ENCODE peak calls at places on chromosome 10, in six cellular contexts. One of them, this sample, is unnamed.

GRCh38 chr10:132738454-132739224 is 47.3 kb downstream of the NKX6-2 start:
- DNase-seq in AG10803: no peak
- DNase-seq in HCT116: no peak
- DNase-seq in coronary artery: no peak
- DNase-seq in astrocyte of the cerebellum: no peak
- DNase-seq in fibroblast of mammary gland: no peak
- DNase-seq in this sample: no peak

GRCh38 chr10:105291571-105291970 is 650.5 kb downstream of the SORCS3 start:
- DNase-seq in AG10803: no peak
- DNase-seq in HCT116: no peak
- DNase-seq in coronary artery: no peak
- DNase-seq in astrocyte of the cerebellum: no peak
- DNase-seq in fibroblast of mammary gland: no peak
- DNase-seq in this sample: no peak

GRCh38 chr10:88004451-88004850 is 141.0 kb downstream of the PTEN start:
- DNase-seq in AG10803: peak; percentile 55
- DNase-seq in HCT116: no peak
- DNase-seq in coronary artery: no peak
- DNase-seq in astrocyte of the cerebellum: no peak
- DNase-seq in fibroblast of mammary gland: peak; percentile 30
- DNase-seq in this sample: no peak

GRCh38 chr10:23139677-23140076 is 44.3 kb downstream of the MSRB2 start:
- DNase-seq in AG10803: no peak
- DNase-seq in HCT116: no peak
- DNase-seq in coronary artery: no peak
- DNase-seq in astrocyte of the cerebellum: no peak
- DNase-seq in fibroblast of mammary gland: no peak
- DNase-seq in this sample: no peak

GRCh38 chr10:31615129-31615528 is 296.1 kb downstream of the ZEB1 start:
- DNase-seq in AG10803: no peak
- DNase-seq in HCT116: no peak
- DNase-seq in coronary artery: no peak
- DNase-seq in astrocyte of the cerebellum: no peak
- DNase-seq in fibroblast of mammary gland: no peak
- DNase-seq in this sample: no peak

GRCh38 chr10:42488416-42488815 is 150.0 kb downstream of the ZNF33B start:
- DNase-seq in AG10803: peak; percentile 85
- DNase-seq in HCT116: no peak
- DNase-seq in coronary artery: no peak
- DNase-seq in astrocyte of the cerebellum: no peak
- DNase-seq in fibroblast of mammary gland: no peak
- DNase-seq in this sample: peak; percentile 38

GRCh38 chr10:77877461-77878344 is 48.9 kb downstream of the DLG5 start:
- DNase-seq in AG10803: peak; percentile 43
- DNase-seq in HCT116: no peak
- DNase-seq in coronary artery: no peak
- DNase-seq in astrocyte of the cerebellum: no peak
- DNase-seq in fibroblast of mammary gland: peak; percentile 52
- DNase-seq in this sample: no peak

GRCh38 chr10:97796651-97797050 is 24.9 kb upstream of the SFRP5 start:
- DNase-seq in AG10803: no peak
- DNase-seq in HCT116: no peak
- DNase-seq in coronary artery: no peak
- DNase-seq in astrocyte of the cerebellum: no peak
- DNase-seq in fibroblast of mammary gland: no peak
- DNase-seq in this sample: no peak

GRCh38 chr10:35219906-35220890 is 93.6 kb downstream of the CREM start:
- DNase-seq in AG10803: no peak
- DNase-seq in HCT116: no peak
- DNase-seq in coronary artery: no peak
- DNase-seq in astrocyte of the cerebellum: peak; percentile 85
- DNase-seq in fibroblast of mammary gland: no peak
- DNase-seq in this sample: no peak

GRCh38 chr10:93384006-93384405 is 98.1 kb downstream of the MYOF start:
- DNase-seq in AG10803: no peak
- DNase-seq in HCT116: peak; percentile 93
- DNase-seq in coronary artery: no peak
- DNase-seq in astrocyte of the cerebellum: no peak
- DNase-seq in fibroblast of mammary gland: no peak
- DNase-seq in this sample: no peak

GRCh38 chr10:427746-428519 is 261.5 kb downstream of the DIP2C start:
- DNase-seq in AG10803: no peak
- DNase-seq in HCT116: no peak
- DNase-seq in coronary artery: no peak
- DNase-seq in astrocyte of the cerebellum: no peak
- DNase-seq in fibroblast of mammary gland: no peak
- DNase-seq in this sample: no peak

GRCh38 chr10:129905553-129905952 is 58.5 kb downstream of the EBF3 start:
- DNase-seq in AG10803: no peak
- DNase-seq in HCT116: no peak
- DNase-seq in coronary artery: no peak
- DNase-seq in astrocyte of the cerebellum: no peak
- DNase-seq in fibroblast of mammary gland: no peak
- DNase-seq in this sample: no peak

GRCh38 chr10:129655679-129656031 is 188.6 kb downstream of the MGMT start:
- DNase-seq in AG10803: no peak
- DNase-seq in HCT116: no peak
- DNase-seq in coronary artery: no peak
- DNase-seq in astrocyte of the cerebellum: no peak
- DNase-seq in fibroblast of mammary gland: no peak
- DNase-seq in this sample: no peak

GRCh38 chr10:17290226-17290625 is 62.2 kb downstream of the VIM start:
- DNase-seq in AG10803: no peak
- DNase-seq in HCT116: peak; percentile 50
- DNase-seq in coronary artery: no peak
- DNase-seq in astrocyte of the cerebellum: no peak
- DNase-seq in fibroblast of mammary gland: peak; percentile 25
- DNase-seq in this sample: no peak

GRCh38 chr10:100728928-100729876 is 16.2 kb upstream of the PAX2 start:
- DNase-seq in AG10803: peak; percentile 9
- DNase-seq in HCT116: peak; percentile 87
- DNase-seq in coronary artery: no peak
- DNase-seq in astrocyte of the cerebellum: no peak
- DNase-seq in fibroblast of mammary gland: peak; percentile 19
- DNase-seq in this sample: no peak

GRCh38 chr10:119686465-119687191 is 35.4 kb downstream of the BAG3 start:
- DNase-seq in AG10803: peak; percentile 74
- DNase-seq in HCT116: peak; percentile 75
- DNase-seq in coronary artery: peak; percentile 86
- DNase-seq in astrocyte of the cerebellum: peak; percentile 88
- DNase-seq in fibroblast of mammary gland: peak; percentile 90
- DNase-seq in this sample: peak; percentile 57

GRCh38 chr10:17213646-17214349 is 12.3 kb upstream of the TRDMT1 start:
- DNase-seq in AG10803: peak; percentile 26
- DNase-seq in HCT116: no peak
- DNase-seq in coronary artery: no peak
- DNase-seq in astrocyte of the cerebellum: no peak
- DNase-seq in fibroblast of mammary gland: peak; percentile 74
- DNase-seq in this sample: no peak

GRCh38 chr10:14659626-14660196 is 115.0 kb downstream of the FAM107B start:
- DNase-seq in AG10803: no peak
- DNase-seq in HCT116: no peak
- DNase-seq in coronary artery: no peak
- DNase-seq in astrocyte of the cerebellum: no peak
- DNase-seq in fibroblast of mammary gland: no peak
- DNase-seq in this sample: no peak

GRCh38 chr10:132802694-132803320 is 16.9 kb upstream of the NKX6-2 start:
- DNase-seq in AG10803: no peak
- DNase-seq in HCT116: peak; percentile 8
- DNase-seq in coronary artery: no peak
- DNase-seq in astrocyte of the cerebellum: no peak
- DNase-seq in fibroblast of mammary gland: no peak
- DNase-seq in this sample: no peak

GRCh38 chr10:128062837-128063563 is 63.2 kb downstream of the MKI67 start:
- DNase-seq in AG10803: no peak
- DNase-seq in HCT116: no peak
- DNase-seq in coronary artery: peak; percentile 69
- DNase-seq in astrocyte of the cerebellum: no peak
- DNase-seq in fibroblast of mammary gland: no peak
- DNase-seq in this sample: no peak

GRCh38 chr10:117373848-117374505 is 1.3 kb downstream of the PDZD8 start:
- DNase-seq in AG10803: peak; percentile 45
- DNase-seq in HCT116: no peak
- DNase-seq in coronary artery: peak; percentile 79
- DNase-seq in astrocyte of the cerebellum: no peak
- DNase-seq in fibroblast of mammary gland: peak; percentile 67
- DNase-seq in this sample: no peak

GRCh38 chr10:98433881-98434732 is 12.6 kb downstream of the HPS1 start:
- DNase-seq in AG10803: peak; percentile 6
- DNase-seq in HCT116: no peak
- DNase-seq in coronary artery: no peak
- DNase-seq in astrocyte of the cerebellum: peak; percentile 11
- DNase-seq in fibroblast of mammary gland: peak; percentile 47
- DNase-seq in this sample: no peak

GRCh38 chr10:96996275-96996980 is 164.3 kb downstream of the LCOR start:
- DNase-seq in AG10803: no peak
- DNase-seq in HCT116: no peak
- DNase-seq in coronary artery: no peak
- DNase-seq in astrocyte of the cerebellum: no peak
- DNase-seq in fibroblast of mammary gland: no peak
- DNase-seq in this sample: no peak

GRCh38 chr10:110509560-110509959 is 11.9 kb downstream of the DUSP5 start:
- DNase-seq in AG10803: no peak
- DNase-seq in HCT116: no peak
- DNase-seq in coronary artery: no peak
- DNase-seq in astrocyte of the cerebellum: no peak
- DNase-seq in fibroblast of mammary gland: peak; percentile 28
- DNase-seq in this sample: no peak

GRCh38 chr10:6197274-6197673 is 5.5 kb upstream of the PFKFB3 start:
- DNase-seq in AG10803: no peak
- DNase-seq in HCT116: no peak
- DNase-seq in coronary artery: no peak
- DNase-seq in astrocyte of the cerebellum: no peak
- DNase-seq in fibroblast of mammary gland: peak; percentile 51
- DNase-seq in this sample: no peak

GRCh38 chr10:26861326-26861998 is 704 bp upstream of the ABI1 start:
- DNase-seq in AG10803: no peak
- DNase-seq in HCT116: no peak
- DNase-seq in coronary artery: no peak
- DNase-seq in astrocyte of the cerebellum: no peak
- DNase-seq in fibroblast of mammary gland: no peak
- DNase-seq in this sample: no peak
- TF ChIP-seq CTCF in AG10803: no peak
- TF ChIP-seq CTCF in HCT116: peak; percentile 50
- TF ChIP-seq CTCF in coronary artery: no peak
- TF ChIP-seq CTCF in astrocyte of the cerebellum: no peak
- TF ChIP-seq CTCF in fibroblast of mammary gland: no peak
- TF ChIP-seq CTCF in this sample: no peak

GRCh38 chr10:11697718-11698527 is 44.3 kb upstream of the ECHDC3 start:
- DNase-seq in AG10803: no peak
- DNase-seq in HCT116: no peak
- DNase-seq in coronary artery: no peak
- DNase-seq in astrocyte of the cerebellum: no peak
- DNase-seq in fibroblast of mammary gland: no peak
- DNase-seq in this sample: no peak
- TF ChIP-seq CTCF in AG10803: no peak
- TF ChIP-seq CTCF in HCT116: peak; percentile 62
- TF ChIP-seq CTCF in coronary artery: no peak
- TF ChIP-seq CTCF in astrocyte of the cerebellum: no peak
- TF ChIP-seq CTCF in fibroblast of mammary gland: no peak
- TF ChIP-seq CTCF in this sample: no peak

GRCh38 chr10:126391162-126391880 is 3.0 kb upstream of the ADAM12 start:
- DNase-seq in AG10803: peak; percentile 48
- DNase-seq in HCT116: no peak
- DNase-seq in coronary artery: no peak
- DNase-seq in astrocyte of the cerebellum: no peak
- DNase-seq in fibroblast of mammary gland: peak; percentile 83
- DNase-seq in this sample: no peak

GRCh38 chr10:126384269-126384873 is 3.9 kb downstream of the ADAM12 start:
- DNase-seq in AG10803: peak; percentile 85
- DNase-seq in HCT116: no peak
- DNase-seq in coronary artery: no peak
- DNase-seq in astrocyte of the cerebellum: no peak
- DNase-seq in fibroblast of mammary gland: peak; percentile 93
- DNase-seq in this sample: no peak

GRCh38 chr10:126390324-126390723 is 2.0 kb upstream of the ADAM12 start:
- DNase-seq in AG10803: no peak
- DNase-seq in HCT116: no peak
- DNase-seq in coronary artery: no peak
- DNase-seq in astrocyte of the cerebellum: no peak
- DNase-seq in fibroblast of mammary gland: no peak
- DNase-seq in this sample: no peak

GRCh38 chr10:126387931-126388911 is at the start of gene ADAM12:
- DNase-seq in AG10803: peak; percentile 78
- DNase-seq in HCT116: no peak
- DNase-seq in coronary artery: no peak
- DNase-seq in astrocyte of the cerebellum: peak; percentile 35
- DNase-seq in fibroblast of mammary gland: peak; percentile 80
- DNase-seq in this sample: no peak

GRCh38 chr10:126387041-126387908 is 1.0 kb downstream of the ADAM12 start:
- DNase-seq in AG10803: peak; percentile 77
- DNase-seq in HCT116: no peak
- DNase-seq in coronary artery: no peak
- DNase-seq in astrocyte of the cerebellum: peak; percentile 55
- DNase-seq in fibroblast of mammary gland: peak; percentile 74
- DNase-seq in this sample: no peak
- TF ChIP-seq CTCF in AG10803: peak; percentile 74
- TF ChIP-seq CTCF in HCT116: peak; percentile 54
- TF ChIP-seq CTCF in coronary artery: peak; percentile 60
- TF ChIP-seq CTCF in astrocyte of the cerebellum: peak; percentile 85
- TF ChIP-seq CTCF in fibroblast of mammary gland: peak; percentile 69
- TF ChIP-seq CTCF in this sample: peak; percentile 86

GRCh38 chr10:95133997-95134396 is 60.0 kb upstream of the ACSM6 start:
- DNase-seq in AG10803: no peak
- DNase-seq in HCT116: no peak
- DNase-seq in coronary artery: no peak
- DNase-seq in astrocyte of the cerebellum: no peak
- DNase-seq in fibroblast of mammary gland: no peak
- DNase-seq in this sample: no peak

GRCh38 chr10:95134490-95134889 is 59.5 kb upstream of the ACSM6 start:
- DNase-seq in AG10803: no peak
- DNase-seq in HCT116: no peak
- DNase-seq in coronary artery: no peak
- DNase-seq in astrocyte of the cerebellum: no peak
- DNase-seq in fibroblast of mammary gland: no peak
- DNase-seq in this sample: no peak

DNA sequence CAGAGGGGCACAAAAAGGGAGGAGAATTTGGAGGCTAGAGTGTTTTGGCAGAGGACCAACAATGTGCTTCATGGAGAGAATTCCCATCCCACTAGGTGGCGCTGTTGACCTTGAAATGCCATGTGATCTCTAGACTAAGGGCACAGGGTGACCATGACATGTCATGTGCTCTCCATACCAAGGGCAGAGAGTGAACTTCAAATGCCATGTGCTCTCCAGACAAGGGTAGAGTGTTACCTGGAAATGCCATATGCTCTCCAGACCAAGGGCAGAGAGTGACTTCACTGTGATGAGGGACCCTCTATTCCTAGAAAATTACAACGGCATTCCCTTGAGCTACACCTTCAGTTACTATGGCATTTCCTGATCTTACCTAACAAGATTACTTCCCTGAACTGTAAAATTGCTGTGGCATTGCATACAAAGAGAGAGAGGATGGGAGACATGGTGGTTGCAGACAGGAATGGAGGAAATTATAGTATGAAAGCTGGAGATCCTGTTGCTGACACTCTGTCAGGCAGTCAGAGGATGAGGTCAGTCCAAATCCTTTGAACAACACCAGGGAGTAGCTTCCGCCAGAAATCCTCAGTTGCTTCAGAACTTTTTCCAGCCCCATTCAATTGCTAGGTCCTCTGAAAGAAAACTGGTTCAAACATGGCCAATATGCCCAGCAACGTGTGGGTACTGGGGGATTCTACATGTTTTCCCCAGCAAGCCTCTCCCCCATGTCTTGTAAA is 60.9 kb upstream of the ACSM6 start:
- DNase-seq in AG10803: peak; percentile 73
- DNase-seq in HCT116: peak; percentile 82
- DNase-seq in coronary artery: no peak
- DNase-seq in astrocyte of the cerebellum: peak; percentile 43
- DNase-seq in fibroblast of mammary gland: peak; percentile 82
- DNase-seq in this sample: peak; percentile 46
- TF ChIP-seq CTCF in AG10803: peak; percentile 80
- TF ChIP-seq CTCF in HCT116: peak; percentile 88
- TF ChIP-seq CTCF in coronary artery: no peak
- TF ChIP-seq CTCF in astrocyte of the cerebellum: peak; percentile 71
- TF ChIP-seq CTCF in fibroblast of mammary gland: peak; percentile 88
- TF ChIP-seq CTCF in this sample: peak; percentile 78